ENCODE peak calls at places on chromosomes 12 and 14, in eight cellular contexts. V is kidney, X is PC-3, B is PC-9, O is WERI-Rb-1, U is H9, D is IMR-90, M is Panc1. N is an unnamed sample.
A peak's percentile ranks its signal among the peaks of the same experiment; 100 is the strongest.

GRCh38 chr14:86942939-86943338 is 1050.0 kb downstream of the GALC start:
- DNase-seq in O (no peak), M (no peak), B (no peak), V (no peak), X (no peak), D (no peak), U (no peak), N (no peak)

GRCh38 chr12:712172-712863 is 40.1 kb upstream of the WNK1 start:
- DNase-seq in O (peak; percentile 22), B (peak; percentile 25), D (peak; percentile 35), U (no peak), V (no peak), X (no peak), M (no peak), N (no peak)

GRCh38 chr12:92208613-92209121 is 63.0 kb upstream of the BTG1 start:
- DNase-seq in D (peak; percentile 31), O (peak; percentile 53), B (peak; percentile 4), V (no peak), X (peak; percentile 70), M (peak; percentile 39), U (no peak), N (no peak)

GRCh38 chr12:103901518-103902173 is 28.6 kb upstream of the HSP90B1 start:
- DNase-seq in V (no peak), X (no peak), U (no peak), M (no peak), D (no peak), B (no peak), O (no peak), N (no peak)

GRCh38 chr12:78697817-78698415 is 166.7 kb upstream of the SYT1 start:
- DNase-seq in O (no peak), B (no peak), X (peak; percentile 83), V (no peak), U (no peak), M (no peak), D (peak; percentile 49), N (no peak)

GRCh38 chr14:102584871-102585869 is 7.3 kb upstream of the RCOR1 start:
- DNase-seq in B (peak; percentile 82), D (no peak), O (peak; percentile 21), X (peak; percentile 58), V (no peak), U (peak; percentile 89), M (no peak), N (no peak)

GRCh38 chr12:98653866-98654493 is 8.9 kb downstream of the APAF1 start:
- DNase-seq in O (no peak), U (no peak), D (peak; percentile 70), X (peak; percentile 75), V (no peak), M (no peak), B (no peak), N (no peak)

GRCh38 chr12:57470286-57470969 is 9.2 kb downstream of the ARHGAP9 start:
- DNase-seq in X (no peak), V (no peak), U (no peak), M (no peak), D (no peak), O (no peak), B (no peak), N (no peak)

GRCh38 chr14:74956280-74957072 is 1.1 kb upstream of the PGF start:
- DNase-seq in B (no peak), D (no peak), O (no peak), U (no peak), M (no peak), V (no peak), X (no peak), N (no peak)

GRCh38 chr14:26598672-26599131 is 869 bp upstream of the NOVA1 start:
- DNase-seq in U (no peak), D (no peak), V (no peak), B (no peak), X (no peak), O (peak; percentile 24), M (no peak), N (no peak)

GRCh38 chr12:66048218-66048842 is 82.2 kb downstream of the LLPH start:
- DNase-seq in X (no peak), B (no peak), U (no peak), O (no peak), V (no peak), M (no peak), D (no peak), N (no peak)

GRCh38 chr14:23693252-23693775 is 57.1 kb downstream of the DHRS2 start:
- DNase-seq in V (no peak), M (no peak), X (no peak), B (no peak), O (no peak), U (no peak), D (no peak), N (no peak)

GRCh38 chr12:121711925-121712461 is 559 bp upstream of the TMEM120B start:
- DNase-seq in X (peak; percentile 48), B (no peak), U (no peak), D (no peak), O (peak; percentile 82), M (no peak), V (no peak), N (peak; percentile 33)

GRCh38 chr14:36268957-36269734 is 51.3 kb downstream of the MBIP start:
- DNase-seq in D (no peak), U (peak; percentile 47), O (no peak), B (no peak), M (no peak), X (no peak), V (no peak), N (peak; percentile 63)

GRCh38 chr12:13627536-13627935 is 353.9 kb downstream of the GRIN2B start:
- DNase-seq in O (no peak), D (no peak), X (no peak), V (no peak), M (no peak), B (no peak), U (no peak), N (no peak)

GRCh38 chr14:91202234-91202974 is 42.1 kb downstream of the GPR68 start:
- DNase-seq in B (no peak), V (no peak), M (no peak), D (no peak), X (peak; percentile 52), U (no peak), O (peak; percentile 42), N (peak; percentile 51)

GRCh38 chr14:103109789-103110415 is 13.4 kb upstream of the TNFAIP2 start:
- DNase-seq in V (peak; percentile 92), O (peak; percentile 37), U (peak; percentile 79), M (no peak), X (peak; percentile 70), D (peak; percentile 90), B (peak; percentile 93), N (no peak)

GRCh38 chr12:130976171-130976720 is 22.5 kb downstream of the ADGRD1 start:
- DNase-seq in D (no peak), V (no peak), M (no peak), O (no peak), X (no peak), U (no peak), B (no peak), N (no peak)

GRCh38 chr14:68377459-68377858 is 415.4 kb downstream of the ZFP36L1 start:
- DNase-seq in O (peak; percentile 19), V (no peak), D (peak; percentile 44), M (no peak), U (no peak), B (no peak), X (no peak), N (peak; percentile 45)

GRCh38 chr12:15679146-15679545 is 110.0 kb downstream of the EPS8 start:
- DNase-seq in B (no peak), D (peak; percentile 56), V (no peak), U (no peak), X (no peak), O (no peak), M (no peak), N (no peak)

GRCh38 chr14:44895716-44896115 is 66.0 kb downstream of the KLHL28 start:
- DNase-seq in X (peak; percentile 22), V (no peak), D (peak; percentile 90), U (no peak), B (no peak), O (no peak), M (no peak), N (no peak)

GRCh38 chr12:31506907-31507306 is 84.0 kb downstream of the DENND5B start:
- DNase-seq in O (no peak), B (no peak), X (no peak), V (no peak), D (peak; percentile 63), M (no peak), U (peak; percentile 80), N (no peak)

DNA sequence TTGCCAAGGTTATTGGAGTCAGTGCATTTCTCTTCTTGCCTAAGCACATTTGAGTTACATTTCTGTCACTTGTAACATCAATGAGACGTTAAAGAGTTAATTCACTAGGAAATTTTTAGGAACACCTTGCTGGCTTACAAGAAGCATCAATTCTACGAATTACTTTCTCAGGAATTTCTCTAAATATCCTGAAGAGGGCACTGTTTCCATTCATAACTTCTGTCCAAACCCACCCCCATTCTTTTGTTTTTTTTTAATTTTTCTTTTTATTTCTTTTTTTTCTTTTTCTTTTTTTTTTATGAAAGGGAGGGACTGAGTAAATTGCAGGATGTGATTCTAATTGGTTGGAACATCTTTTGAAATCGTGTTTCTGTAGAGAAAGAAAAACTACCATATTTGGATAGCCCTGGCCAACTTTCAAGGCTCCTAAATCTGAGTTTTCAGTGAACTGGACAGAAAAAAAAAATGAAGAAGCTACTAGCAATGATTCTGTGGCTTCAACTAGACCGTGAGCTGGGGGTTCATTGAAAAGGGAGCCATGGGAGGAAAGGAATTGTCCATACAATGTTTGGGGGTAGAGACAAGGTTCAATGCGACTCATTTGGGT is 285.3 kb downstream of the DAD1 start:
- DNase-seq in O (no peak), M (no peak), B (no peak), U (no peak), V (no peak), X (peak; percentile 63), D (peak; percentile 50), N (no peak)
- TF ChIP-seq CTCF in O (peak; percentile 17), M (peak; percentile 58), B (peak; percentile 58), U (peak; percentile 74), V (peak; percentile 23), X (peak; percentile 65), D (peak; percentile 64), N (no peak)

DNA sequence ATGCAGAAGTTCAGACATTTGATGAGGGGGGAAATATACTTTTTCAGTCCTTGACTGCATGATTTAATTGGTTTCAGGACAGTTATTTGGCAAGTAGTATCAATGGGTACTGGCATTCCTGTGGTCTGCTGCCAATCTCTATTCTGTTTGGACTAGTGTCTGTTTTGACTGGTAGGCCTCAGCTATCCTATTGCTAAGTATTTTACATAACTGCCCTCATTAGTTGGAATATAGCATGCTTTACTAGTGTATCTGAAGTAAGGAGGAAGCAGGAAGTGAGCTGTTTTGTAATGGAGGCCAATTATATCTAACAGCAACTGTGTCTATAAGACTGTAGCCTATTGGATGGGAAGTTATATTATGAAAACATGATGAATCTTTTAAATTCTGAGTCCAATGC is 104.3 kb downstream of the FLRT2 start:
- DNase-seq in B (no peak), D (no peak), V (no peak), M (no peak), X (no peak), O (no peak), U (no peak), N (no peak)
- H3K9me3 ChIP-seq in B (no peaks in the 10 kb centered on the region), D (no peaks in the 10 kb centered on the region), V (no peaks in the 10 kb centered on the region), M (no peaks in the 10 kb centered on the region), X (no peaks in the 10 kb centered on the region), O (no peaks in the 10 kb centered on the region), U (no peaks in the 10 kb centered on the region), N (no peaks in the 10 kb centered on the region)

GRCh38 chr12:125311050-125311449 is 245.8 kb downstream of the AACS start:
- DNase-seq in U (no peak), X (no peak), B (no peak), M (no peak), D (no peak), O (no peak), V (no peak), N (no peak)
- H3K27ac ChIP-seq in U (no peak overlapping the region), X (no peak overlapping the region), B (no peak overlapping the region), M (no peak overlapping the region), D (no peak overlapping the region), O (no peak overlapping the region), V (no peak overlapping the region), N (no peak overlapping the region)

GRCh38 chr12:47905313-47905730 is 528 bp upstream of the VDR start:
- DNase-seq in O (peak; percentile 78), M (no peak), D (no peak), U (peak; percentile 95), X (peak; percentile 77), B (peak; percentile 85), V (peak; percentile 93), N (peak; percentile 75)
- TF ChIP-seq CTCF in O (peak; percentile 61), M (peak; percentile 81), D (peak; percentile 22), U (peak; percentile 69), X (peak; percentile 76), B (peak; percentile 69), V (peak; percentile 58), N (peak; percentile 3)